ENCODE peak calls at places on chromosomes 4 and X, in seven cellular contexts. D, X, C, I, V, J and W are unnamed samples.

GRCh38 chrX:148878371-148878770 is 378.0 kb downstream of the AFF2 start:
- DNase-seq in D (no peak), X (no peak), C (no peak), I (no peak), V (no peak), J (no peak), W (no peak)

GRCh38 chrX:97498093-97498492 is 614.4 kb downstream of the RPA4 start:
- DNase-seq in D (no peak), X (no peak), C (no peak), I (no peak), V (no peak), J (no peak), W (no peak)

GRCh38 chr4:153541426-153542096 is 75.4 kb downstream of the TMEM131L start:
- DNase-seq in D (no peak), X (no peak), C (no peak), I (no peak), V (no peak), J (no peak), W (no peak)

GRCh38 chr4:118936406-118936805 is 47.8 kb downstream of the SYNPO2 start:
- DNase-seq in D (no peak), X (no peak), C (no peak), I (no peak), V (no peak), J (peak), W (no peak)

GRCh38 chr4:55458164-55458563 is 62.4 kb downstream of the TMEM165 start:
- DNase-seq in D (no peak), X (no peak), C (no peak), I (no peak), V (no peak), J (no peak), W (no peak)

GRCh38 chr4:7541414-7541810 is 106.7 kb upstream of the PSAPL1 start:
- DNase-seq in D (no peak), X (no peak), C (no peak), I (no peak), V (no peak), J (no peak), W (no peak)

GRCh38 chrX:108148524-108148923 is 56.9 kb downstream of the ATG4A start:
- DNase-seq in D (no peak), X (no peak), C (no peak), I (no peak), V (peak), J (no peak), W (no peak)

GRCh38 chr4:105306158-105306781 is 159.6 kb downstream of the TET2 start:
- DNase-seq in D (no peak), X (no peak), C (no peak), I (no peak), V (peak), J (no peak), W (no peak)

GRCh38 chr4:19026281-19026680 is 1004.7 kb upstream of the LCORL start:
- DNase-seq in D (no peak), X (no peak), C (no peak), I (no peak), V (no peak), J (no peak), W (no peak)

GRCh38 chr4:25991296-25991695 is 77.3 kb downstream of the SMIM20 start:
- DNase-seq in D (no peak), X (no peak), C (no peak), I (no peak), V (no peak), J (no peak), W (no peak)

GRCh38 chr4:155900402-155900801 is 3.1 kb upstream of the TDO2 start:
- DNase-seq in D (peak), X (no peak), C (no peak), I (no peak), V (no peak), J (no peak), W (no peak)

GRCh38 chrX:65586491-65586890 is 51.9 kb upstream of the LAS1L start:
- DNase-seq in D (no peak), X (no peak), C (no peak), I (no peak), V (no peak), J (no peak), W (no peak)

GRCh38 chr4:183197140-183197539 is 98.1 kb downstream of the WWC2 start:
- DNase-seq in D (no peak), X (no peak), C (no peak), I (no peak), V (no peak), J (no peak), W (no peak)

GRCh38 chr4:48329193-48329592 is 12.1 kb upstream of the SLAIN2 start:
- DNase-seq in D (no peak), X (no peak), C (no peak), I (peak), V (no peak), J (no peak), W (no peak)

GRCh38 chr4:99074816-99075215 is 13.8 kb downstream of the ADH5 start:
- DNase-seq in D (no peak), X (no peak), C (no peak), I (no peak), V (no peak), J (no peak), W (no peak)

GRCh38 chr4:148007789-148008188 is 275.9 kb downstream of the ARHGAP10 start:
- DNase-seq in D (no peak), X (no peak), C (no peak), I (no peak), V (no peak), J (no peak), W (no peak)

GRCh38 chr4:177118596-177118995 is 191.1 kb upstream of the NEIL3 start:
- DNase-seq in D (no peak), X (no peak), C (no peak), I (no peak), V (no peak), J (peak), W (no peak)

GRCh38 chrX:154002215-154002719 is 17.4 kb downstream of the IRAK1 start:
- DNase-seq in D (no peak), X (no peak), C (peak), I (no peak), V (no peak), J (no peak), W (no peak)

GRCh38 chr4:66974665-66975064 is 570.6 kb downstream of the CENPC start:
- DNase-seq in D (no peak), X (no peak), C (no peak), I (no peak), V (no peak), J (no peak), W (no peak)

GRCh38 chr4:29805245-29805644 is 914.9 kb upstream of the PCDH7 start:
- DNase-seq in D (peak), X (peak), C (no peak), I (peak), V (no peak), J (no peak), W (peak)

GRCh38 chr4:96356591-96357360 is 516.9 kb downstream of the PDHA2 start:
- DNase-seq in D (no peak), X (no peak), C (no peak), I (no peak), V (no peak), J (no peak), W (no peak)

GRCh38 chr4:55939437-55939836 is 9.3 kb upstream of the CEP135 start:
- DNase-seq in D (no peak), X (no peak), C (no peak), I (peak), V (no peak), J (no peak), W (no peak)

GRCh38 chrX:47358387-47359065 is 11.9 kb upstream of the ZNF157 start:
- DNase-seq in D (no peak), X (no peak), C (no peak), I (no peak), V (no peak), J (no peak), W (no peak)

GRCh38 chr4:43242611-43243010 is 350.1 kb downstream of the GRXCR1 start:
- DNase-seq in D (no peak), X (no peak), C (no peak), I (no peak), V (no peak), J (no peak), W (no peak)

GRCh38 chr4:151537726-151538125 is 128.8 kb downstream of the FHIP1A start:
- DNase-seq in D (no peak), X (no peak), C (no peak), I (no peak), V (no peak), J (no peak), W (no peak)

GRCh38 chr4:98094118-98094517 is 49.2 kb downstream of the STPG2 start:
- DNase-seq in D (no peak), X (no peak), C (no peak), I (no peak), V (no peak), J (no peak), W (no peak)

GRCh38 chr4:186416451-186417060 is 138.8 kb downstream of the MTNR1A start:
- DNase-seq in D (no peak), X (no peak), C (no peak), I (no peak), V (no peak), J (no peak), W (no peak)

GRCh38 chrX:15177316-15177715 is 92.6 kb downstream of the ASB9 start:
- DNase-seq in D (no peak), X (no peak), C (no peak), I (no peak), V (no peak), J (no peak), W (no peak)

GRCh38 chr4:5636766-5637670 is 71.3 kb downstream of the EVC2 start:
- DNase-seq in D (no peak), X (no peak), C (no peak), I (no peak), V (no peak), J (no peak), W (no peak)

GRCh38 chrX:82141942-82142341 is 940.0 kb downstream of the SH3BGRL start:
- DNase-seq in D (no peak), X (no peak), C (no peak), I (no peak), V (no peak), J (no peak), W (no peak)

GRCh38 chr4:48681856-48682255 is 98.2 kb downstream of the FRYL start:
- DNase-seq in D (no peak), X (no peak), C (no peak), I (peak), V (peak), J (no peak), W (no peak)

GRCh38 chrX:22300130-22300529 is 27.4 kb downstream of the CBLL2 start:
- DNase-seq in D (no peak), X (peak), C (no peak), I (no peak), V (no peak), J (peak), W (no peak)

GRCh38 chrX:31181377-31182038 is 109.7 kb upstream of the FTHL17 start:
- DNase-seq in D (no peak), X (no peak), C (no peak), I (no peak), V (no peak), J (no peak), W (no peak)

GRCh38 chr4:170399894-170400293 is 310.1 kb upstream of the AADAT start:
- DNase-seq in D (no peak), X (no peak), C (no peak), I (no peak), V (no peak), J (no peak), W (no peak)

GRCh38 chr4:181952478-181952877 is 290.7 kb upstream of the TENM3 start:
- DNase-seq in D (no peak), X (no peak), C (no peak), I (no peak), V (no peak), J (no peak), W (no peak)

GRCh38 chr4:185470503-185471195 is 884 bp downstream of the CCDC110 start:
- DNase-seq in D (no peak), X (peak), C (no peak), I (peak), V (no peak), J (peak), W (no peak)

GRCh38 chr4:136476773-136477172 is 1055.5 kb downstream of the PCDH18 start:
- DNase-seq in D (no peak), X (no peak), C (no peak), I (no peak), V (no peak), J (peak), W (no peak)

GRCh38 chrX:148555101-148555500 is 54.7 kb downstream of the AFF2 start:
- DNase-seq in D (no peak), X (no peak), C (no peak), I (no peak), V (no peak), J (no peak), W (no peak)

GRCh38 chr4:185096032-185096653 is 46.9 kb upstream of the SLC25A4 start:
- DNase-seq in D (no peak), X (peak), C (peak), I (peak), V (no peak), J (peak), W (no peak)

DNA sequence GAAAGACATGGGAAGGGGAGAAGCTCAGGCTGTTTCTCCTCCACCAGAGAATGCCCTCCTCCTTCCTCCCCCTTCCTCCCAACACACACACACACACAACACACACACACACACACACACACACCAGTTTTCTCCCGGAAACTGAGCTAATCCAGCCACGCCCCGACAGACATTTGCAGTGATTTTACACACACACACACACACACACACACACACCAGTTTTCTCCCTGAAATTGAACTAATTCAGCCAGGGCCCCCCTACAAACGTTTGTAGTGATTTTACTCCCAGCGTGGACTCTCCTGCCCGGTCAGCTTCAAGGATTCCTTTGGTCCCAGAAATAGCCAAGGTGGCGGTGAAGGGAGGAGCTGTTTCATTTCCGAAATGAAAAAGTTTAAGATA is 32.9 kb upstream of the STX18 start:
- DNase-seq in D (no peak), X (peak), C (no peak), I (no peak), V (no peak), J (no peak), W (peak)
- TF ChIP-seq YY1 in D (no peak), X (no peak), C (no peak), I (no peak), V (no peak), J (no peak), W (no peak)

GRCh38 chr4:145819246-145820181 is 119.1 kb downstream of the ZNF827 start:
- DNase-seq in D (no peak), X (no peak), C (no peak), I (no peak), V (no peak), J (no peak), W (no peak)
- TF ChIP-seq YY1 in D (no peak), X (no peak), C (no peak), I (no peak), V (no peak), J (no peak), W (no peak)

DNA sequence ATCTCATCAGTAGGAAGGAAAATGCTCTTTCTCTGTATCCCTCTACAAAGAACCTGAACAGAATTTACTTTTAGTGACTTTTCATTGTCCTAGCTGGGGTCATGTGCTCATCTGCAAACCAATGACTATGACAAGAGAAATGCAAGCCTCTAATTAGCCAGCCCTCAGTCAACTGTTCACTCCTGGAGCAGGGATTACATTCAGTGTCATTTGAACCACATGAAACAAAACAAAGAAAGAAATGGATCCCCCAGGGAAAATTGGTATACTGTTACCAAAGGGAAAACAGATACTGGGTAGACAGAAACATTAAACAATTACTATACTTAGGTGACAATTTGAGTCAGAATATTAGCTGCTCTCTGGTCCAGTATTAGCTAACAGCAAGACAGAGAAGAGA is 173.6 kb downstream of the RCHY1 start:
- DNase-seq in D (no peak), X (no peak), C (no peak), I (no peak), V (no peak), J (no peak), W (no peak)
- TF ChIP-seq YY1 in D (no peak), X (no peak), C (no peak), I (no peak), V (no peak), J (no peak), W (no peak)

DNA sequence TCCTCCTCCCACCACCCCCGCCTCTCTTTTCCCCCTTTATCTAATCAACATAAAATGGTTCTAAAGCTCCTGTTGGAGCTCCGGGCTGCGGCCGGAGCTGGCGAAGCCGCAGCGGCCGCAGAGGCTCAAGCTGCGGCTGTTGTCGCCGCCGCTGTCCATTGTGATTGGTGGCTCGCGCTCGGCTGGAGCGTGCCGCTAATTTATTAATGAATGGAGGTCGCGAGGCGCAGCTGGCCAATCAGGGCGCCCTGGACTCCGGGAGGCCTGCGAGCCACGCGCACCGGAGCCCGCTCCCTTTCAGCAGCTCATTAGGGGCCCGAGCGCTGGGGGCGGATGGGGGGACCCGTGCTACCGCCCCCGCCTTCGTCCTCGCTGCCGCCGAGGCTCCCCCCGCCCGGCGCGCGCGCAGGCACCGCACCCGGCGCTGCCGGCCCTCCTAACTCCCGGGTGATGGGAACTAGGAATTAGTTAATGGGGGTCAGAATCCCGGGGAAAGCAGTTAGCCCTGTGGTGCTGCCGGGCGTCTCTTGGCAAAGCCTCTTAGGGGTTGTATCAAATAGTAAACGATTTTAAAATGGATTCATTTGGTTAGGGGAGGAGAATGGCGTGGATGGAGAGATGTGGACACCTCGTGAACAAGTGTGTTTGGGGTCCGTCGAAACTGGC is 554 bp upstream of the NEUROG2 start:
- DNase-seq in D (no peak), X (no peak), C (peak), I (no peak), V (no peak), J (peak), W (no peak)
- TF ChIP-seq YY1 in D (no peak), X (no peak), C (no peak), I (no peak), V (no peak), J (no peak), W (no peak)

GRCh38 chr4:150515135-150515534 is 66.8 kb upstream of the MAB21L2 start:
- DNase-seq in D (no peak), X (no peak), C (no peak), I (no peak), V (no peak), J (no peak), W (no peak)
- TF ChIP-seq YY1 in D (no peak), X (no peak), C (no peak), I (no peak), V (no peak), J (no peak), W (no peak)

GRCh38 chr4:33411182-33411581 is 2691.0 kb downstream of the PCDH7 start:
- DNase-seq in D (no peak), X (peak), C (no peak), I (no peak), V (peak), J (no peak), W (no peak)
- TF ChIP-seq YY1 in D (no peak), X (no peak), C (no peak), I (no peak), V (no peak), J (no peak), W (no peak)

DNA sequence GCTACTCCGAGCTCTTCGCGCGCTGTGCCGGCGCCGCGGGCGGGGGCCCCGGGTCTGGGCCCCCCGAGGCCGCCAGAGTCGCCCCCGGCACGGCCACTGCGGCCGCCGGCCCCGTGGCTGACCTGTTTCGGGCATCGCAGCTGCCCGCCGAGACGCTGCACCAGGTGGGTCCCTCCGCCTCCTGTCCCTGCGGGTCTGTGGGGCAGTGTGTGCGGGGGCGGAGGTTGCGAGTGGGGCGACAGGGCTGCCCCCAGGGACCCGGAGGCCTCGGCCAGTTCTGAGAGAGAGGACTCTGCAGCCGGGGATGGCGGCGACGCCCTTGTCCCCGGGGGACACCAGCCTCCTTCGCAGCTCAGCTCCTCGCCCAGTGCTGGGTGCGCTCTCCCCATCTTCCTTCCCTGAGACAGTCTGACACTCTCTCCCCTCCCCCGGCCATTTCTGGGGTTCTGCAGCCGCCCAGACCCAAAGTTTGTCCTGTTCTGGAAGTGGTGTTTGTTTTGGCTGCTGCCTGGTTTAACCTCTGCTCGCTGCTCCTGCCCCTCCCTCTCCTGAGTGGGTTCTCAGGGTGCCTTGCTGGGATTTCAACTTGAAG is 609 bp downstream of the REPS2 start:
- DNase-seq in D (no peak), X (no peak), C (no peak), I (no peak), V (no peak), J (no peak), W (no peak)
- TF ChIP-seq YY1 in D (no peak), X (no peak), C (no peak), I (no peak), V (no peak), J (no peak), W (no peak)

DNA sequence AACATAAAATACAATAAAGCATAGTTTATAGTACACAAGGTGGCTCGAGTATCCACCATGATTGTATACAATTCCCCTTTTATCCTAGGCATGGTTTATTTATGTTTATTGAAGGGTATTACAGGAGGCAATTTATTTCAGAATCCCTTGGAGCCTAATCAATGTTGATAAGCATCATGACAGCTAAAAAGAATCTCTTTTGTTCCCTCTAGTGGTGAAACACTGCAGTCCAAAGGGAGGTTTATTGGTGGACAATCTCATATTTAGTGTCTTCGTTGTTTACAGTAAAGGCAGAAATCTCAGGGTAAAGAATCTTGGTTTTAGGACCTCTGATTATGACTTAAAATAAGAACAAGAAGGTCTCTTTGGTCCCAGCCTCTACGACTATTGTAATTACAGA is 1712.5 kb downstream of the C4orf33 start:
- DNase-seq in D (no peak), X (peak), C (no peak), I (peak), V (no peak), J (peak), W (no peak)
- TF ChIP-seq YY1 in D (no peak), X (no peak), C (no peak), I (no peak), V (no peak), J (no peak), W (no peak)

GRCh38 chr4:2800691-2801596 is 8.1 kb downstream of the SH3BP2 start:
- DNase-seq in D (no peak), X (no peak), C (peak), I (peak), V (peak), J (peak), W (no peak)
- TF ChIP-seq YY1 in D (no peak), X (no peak), C (no peak), I (no peak), V (no peak), J (no peak), W (no peak)